ENCODE peak calls at places on chromosomes 16 and 17, in nine cellular contexts. One of them, this sample, is unnamed.

GRCh38 chr16:56606688-56607618 is 1.4 kb upstream of the MT2A start:
- DNase-seq in natural killer cell: peak
- DNase-seq in stimulated activated CD4-positive, alpha-beta T cell treated with anti-CD3 and anti-CD28 coated beads, Interleukin-1b, Interleukin-23, amount 100 ng/mL, for 24 hours: no peak
- DNase-seq in effector memory CD4-positive, alpha-beta T cell: no peak
- DNase-seq in NCI-H1417: no peak
- DNase-seq in C1 segment of cervical spinal cord: peak
- DNase-seq in 8988T: peak
- DNase-seq in nephron progenitor cell: no peak
- DNase-seq in A549: peak
- DNase-seq in this sample: peak

GRCh38 chr17:21419299-21420239 is 43.4 kb downstream of the KCNJ12 start:
- DNase-seq in natural killer cell: no peak
- DNase-seq in stimulated activated CD4-positive, alpha-beta T cell treated with anti-CD3 and anti-CD28 coated beads, Interleukin-1b, Interleukin-23, amount 100 ng/mL, for 24 hours: peak
- DNase-seq in effector memory CD4-positive, alpha-beta T cell: no peak
- DNase-seq in NCI-H1417: no peak
- DNase-seq in C1 segment of cervical spinal cord: no peak
- DNase-seq in 8988T: no peak
- DNase-seq in nephron progenitor cell: no peak
- DNase-seq in A549: no peak
- DNase-seq in this sample: no peak

GRCh38 chr17:72118588-72119279 is 2.1 kb upstream of the SOX9 start:
- DNase-seq in natural killer cell: no peak
- DNase-seq in stimulated activated CD4-positive, alpha-beta T cell treated with anti-CD3 and anti-CD28 coated beads, Interleukin-1b, Interleukin-23, amount 100 ng/mL, for 24 hours: no peak
- DNase-seq in effector memory CD4-positive, alpha-beta T cell: no peak
- DNase-seq in NCI-H1417: peak
- DNase-seq in C1 segment of cervical spinal cord: peak
- DNase-seq in 8988T: peak
- DNase-seq in nephron progenitor cell: peak
- DNase-seq in A549: peak
- DNase-seq in this sample: peak

GRCh38 chr17:79622776-79623175 is 11.9 kb upstream of the RBFOX3 start:
- DNase-seq in natural killer cell: no peak
- DNase-seq in stimulated activated CD4-positive, alpha-beta T cell treated with anti-CD3 and anti-CD28 coated beads, Interleukin-1b, Interleukin-23, amount 100 ng/mL, for 24 hours: no peak
- DNase-seq in effector memory CD4-positive, alpha-beta T cell: no peak
- DNase-seq in NCI-H1417: no peak
- DNase-seq in C1 segment of cervical spinal cord: no peak
- DNase-seq in 8988T: peak
- DNase-seq in nephron progenitor cell: no peak
- DNase-seq in A549: no peak
- DNase-seq in this sample: no peak

GRCh38 chr17:36864827-36865320 is 72.4 kb upstream of the LHX1 start:
- DNase-seq in natural killer cell: no peak
- DNase-seq in stimulated activated CD4-positive, alpha-beta T cell treated with anti-CD3 and anti-CD28 coated beads, Interleukin-1b, Interleukin-23, amount 100 ng/mL, for 24 hours: no peak
- DNase-seq in effector memory CD4-positive, alpha-beta T cell: no peak
- DNase-seq in NCI-H1417: no peak
- DNase-seq in C1 segment of cervical spinal cord: no peak
- DNase-seq in 8988T: no peak
- DNase-seq in nephron progenitor cell: no peak
- DNase-seq in A549: no peak
- DNase-seq in this sample: no peak

GRCh38 chr17:79651266-79651665 is 40.4 kb upstream of the RBFOX3 start:
- DNase-seq in natural killer cell: no peak
- DNase-seq in stimulated activated CD4-positive, alpha-beta T cell treated with anti-CD3 and anti-CD28 coated beads, Interleukin-1b, Interleukin-23, amount 100 ng/mL, for 24 hours: no peak
- DNase-seq in effector memory CD4-positive, alpha-beta T cell: no peak
- DNase-seq in NCI-H1417: no peak
- DNase-seq in C1 segment of cervical spinal cord: no peak
- DNase-seq in 8988T: no peak
- DNase-seq in nephron progenitor cell: no peak
- DNase-seq in A549: no peak
- DNase-seq in this sample: no peak

GRCh38 chr16:27424772-27425498 is 23.0 kb downstream of the IL21R start:
- DNase-seq in natural killer cell: peak
- DNase-seq in stimulated activated CD4-positive, alpha-beta T cell treated with anti-CD3 and anti-CD28 coated beads, Interleukin-1b, Interleukin-23, amount 100 ng/mL, for 24 hours: no peak
- DNase-seq in effector memory CD4-positive, alpha-beta T cell: no peak
- DNase-seq in NCI-H1417: no peak
- DNase-seq in C1 segment of cervical spinal cord: no peak
- DNase-seq in 8988T: no peak
- DNase-seq in nephron progenitor cell: no peak
- DNase-seq in A549: no peak
- DNase-seq in this sample: no peak

GRCh38 chr16:57938484-57938883 is 32.4 kb downstream of the CNGB1 start:
- DNase-seq in natural killer cell: no peak
- DNase-seq in stimulated activated CD4-positive, alpha-beta T cell treated with anti-CD3 and anti-CD28 coated beads, Interleukin-1b, Interleukin-23, amount 100 ng/mL, for 24 hours: no peak
- DNase-seq in effector memory CD4-positive, alpha-beta T cell: no peak
- DNase-seq in NCI-H1417: no peak
- DNase-seq in C1 segment of cervical spinal cord: no peak
- DNase-seq in 8988T: no peak
- DNase-seq in nephron progenitor cell: no peak
- DNase-seq in A549: no peak
- DNase-seq in this sample: no peak

GRCh38 chr16:85690469-85691064 is 1.8 kb upstream of the GINS2 start:
- DNase-seq in natural killer cell: no peak
- DNase-seq in stimulated activated CD4-positive, alpha-beta T cell treated with anti-CD3 and anti-CD28 coated beads, Interleukin-1b, Interleukin-23, amount 100 ng/mL, for 24 hours: no peak
- DNase-seq in effector memory CD4-positive, alpha-beta T cell: no peak
- DNase-seq in NCI-H1417: peak
- DNase-seq in C1 segment of cervical spinal cord: no peak
- DNase-seq in 8988T: no peak
- DNase-seq in nephron progenitor cell: no peak
- DNase-seq in A549: no peak
- DNase-seq in this sample: no peak

GRCh38 chr17:41008811-41009210 is at the start of gene KRTAP3-1:
- DNase-seq in natural killer cell: no peak
- DNase-seq in stimulated activated CD4-positive, alpha-beta T cell treated with anti-CD3 and anti-CD28 coated beads, Interleukin-1b, Interleukin-23, amount 100 ng/mL, for 24 hours: no peak
- DNase-seq in effector memory CD4-positive, alpha-beta T cell: no peak
- DNase-seq in NCI-H1417: peak
- DNase-seq in C1 segment of cervical spinal cord: no peak
- DNase-seq in 8988T: no peak
- DNase-seq in nephron progenitor cell: no peak
- DNase-seq in A549: no peak
- DNase-seq in this sample: no peak

GRCh38 chr16:46673320-46674013 is 15.5 kb downstream of the VPS35 start:
- DNase-seq in natural killer cell: no peak
- DNase-seq in stimulated activated CD4-positive, alpha-beta T cell treated with anti-CD3 and anti-CD28 coated beads, Interleukin-1b, Interleukin-23, amount 100 ng/mL, for 24 hours: no peak
- DNase-seq in effector memory CD4-positive, alpha-beta T cell: peak
- DNase-seq in NCI-H1417: peak
- DNase-seq in C1 segment of cervical spinal cord: no peak
- DNase-seq in 8988T: peak
- DNase-seq in nephron progenitor cell: peak
- DNase-seq in A549: peak
- DNase-seq in this sample: peak

GRCh38 chr16:48041861-48042435 is 113.8 kb downstream of the ABCC12 start:
- DNase-seq in natural killer cell: no peak
- DNase-seq in stimulated activated CD4-positive, alpha-beta T cell treated with anti-CD3 and anti-CD28 coated beads, Interleukin-1b, Interleukin-23, amount 100 ng/mL, for 24 hours: no peak
- DNase-seq in effector memory CD4-positive, alpha-beta T cell: no peak
- DNase-seq in NCI-H1417: peak
- DNase-seq in C1 segment of cervical spinal cord: no peak
- DNase-seq in 8988T: peak
- DNase-seq in nephron progenitor cell: peak
- DNase-seq in A549: peak
- DNase-seq in this sample: no peak

GRCh38 chr17:43599835-43600234 is 53.7 kb upstream of the ETV4 start:
- DNase-seq in natural killer cell: no peak
- DNase-seq in stimulated activated CD4-positive, alpha-beta T cell treated with anti-CD3 and anti-CD28 coated beads, Interleukin-1b, Interleukin-23, amount 100 ng/mL, for 24 hours: no peak
- DNase-seq in effector memory CD4-positive, alpha-beta T cell: no peak
- DNase-seq in NCI-H1417: no peak
- DNase-seq in C1 segment of cervical spinal cord: no peak
- DNase-seq in 8988T: no peak
- DNase-seq in nephron progenitor cell: no peak
- DNase-seq in A549: peak
- DNase-seq in this sample: peak

GRCh38 chr16:17434006-17434405 is 36.8 kb downstream of the XYLT1 start:
- DNase-seq in natural killer cell: no peak
- DNase-seq in stimulated activated CD4-positive, alpha-beta T cell treated with anti-CD3 and anti-CD28 coated beads, Interleukin-1b, Interleukin-23, amount 100 ng/mL, for 24 hours: no peak
- DNase-seq in effector memory CD4-positive, alpha-beta T cell: no peak
- DNase-seq in NCI-H1417: no peak
- DNase-seq in C1 segment of cervical spinal cord: no peak
- DNase-seq in 8988T: no peak
- DNase-seq in nephron progenitor cell: no peak
- DNase-seq in A549: no peak
- DNase-seq in this sample: no peak

GRCh38 chr17:61966201-61966600 is 38.4 kb upstream of the INTS2 start:
- DNase-seq in natural killer cell: no peak
- DNase-seq in stimulated activated CD4-positive, alpha-beta T cell treated with anti-CD3 and anti-CD28 coated beads, Interleukin-1b, Interleukin-23, amount 100 ng/mL, for 24 hours: no peak
- DNase-seq in effector memory CD4-positive, alpha-beta T cell: no peak
- DNase-seq in NCI-H1417: no peak
- DNase-seq in C1 segment of cervical spinal cord: no peak
- DNase-seq in 8988T: no peak
- DNase-seq in nephron progenitor cell: no peak
- DNase-seq in A549: no peak
- DNase-seq in this sample: no peak

GRCh38 chr17:82107341-82107860 is 9.4 kb upstream of the FASN start:
- DNase-seq in natural killer cell: no peak
- DNase-seq in stimulated activated CD4-positive, alpha-beta T cell treated with anti-CD3 and anti-CD28 coated beads, Interleukin-1b, Interleukin-23, amount 100 ng/mL, for 24 hours: no peak
- DNase-seq in effector memory CD4-positive, alpha-beta T cell: no peak
- DNase-seq in NCI-H1417: peak
- DNase-seq in C1 segment of cervical spinal cord: no peak
- DNase-seq in 8988T: no peak
- DNase-seq in nephron progenitor cell: no peak
- DNase-seq in A549: peak
- DNase-seq in this sample: no peak

GRCh38 chr17:83010323-83011200 is 68.8 kb upstream of the METRNL start:
- DNase-seq in natural killer cell: no peak
- DNase-seq in stimulated activated CD4-positive, alpha-beta T cell treated with anti-CD3 and anti-CD28 coated beads, Interleukin-1b, Interleukin-23, amount 100 ng/mL, for 24 hours: no peak
- DNase-seq in effector memory CD4-positive, alpha-beta T cell: no peak
- DNase-seq in NCI-H1417: no peak
- DNase-seq in C1 segment of cervical spinal cord: no peak
- DNase-seq in 8988T: no peak
- DNase-seq in nephron progenitor cell: no peak
- DNase-seq in A549: no peak
- DNase-seq in this sample: no peak

GRCh38 chr17:9322298-9322697 is 253.3 kb downstream of the STX8 start:
- DNase-seq in natural killer cell: no peak
- DNase-seq in stimulated activated CD4-positive, alpha-beta T cell treated with anti-CD3 and anti-CD28 coated beads, Interleukin-1b, Interleukin-23, amount 100 ng/mL, for 24 hours: no peak
- DNase-seq in effector memory CD4-positive, alpha-beta T cell: no peak
- DNase-seq in NCI-H1417: peak
- DNase-seq in C1 segment of cervical spinal cord: no peak
- DNase-seq in 8988T: no peak
- DNase-seq in nephron progenitor cell: peak
- DNase-seq in A549: no peak
- DNase-seq in this sample: no peak

GRCh38 chr16:5874899-5875298 is 777.3 kb upstream of the EEF2KMT start:
- DNase-seq in natural killer cell: no peak
- DNase-seq in stimulated activated CD4-positive, alpha-beta T cell treated with anti-CD3 and anti-CD28 coated beads, Interleukin-1b, Interleukin-23, amount 100 ng/mL, for 24 hours: no peak
- DNase-seq in effector memory CD4-positive, alpha-beta T cell: no peak
- DNase-seq in NCI-H1417: no peak
- DNase-seq in C1 segment of cervical spinal cord: no peak
- DNase-seq in 8988T: no peak
- DNase-seq in nephron progenitor cell: no peak
- DNase-seq in A549: no peak
- DNase-seq in this sample: no peak

GRCh38 chr17:32126746-32127145 is 15.6 kb upstream of the RHOT1 start:
- DNase-seq in natural killer cell: no peak
- DNase-seq in stimulated activated CD4-positive, alpha-beta T cell treated with anti-CD3 and anti-CD28 coated beads, Interleukin-1b, Interleukin-23, amount 100 ng/mL, for 24 hours: no peak
- DNase-seq in effector memory CD4-positive, alpha-beta T cell: no peak
- DNase-seq in NCI-H1417: no peak
- DNase-seq in C1 segment of cervical spinal cord: no peak
- DNase-seq in 8988T: no peak
- DNase-seq in nephron progenitor cell: no peak
- DNase-seq in A549: no peak
- DNase-seq in this sample: no peak

GRCh38 chr16:19567560-19567959 is 12.1 kb downstream of the VPS35L start:
- DNase-seq in natural killer cell: no peak
- DNase-seq in stimulated activated CD4-positive, alpha-beta T cell treated with anti-CD3 and anti-CD28 coated beads, Interleukin-1b, Interleukin-23, amount 100 ng/mL, for 24 hours: no peak
- DNase-seq in effector memory CD4-positive, alpha-beta T cell: no peak
- DNase-seq in NCI-H1417: no peak
- DNase-seq in C1 segment of cervical spinal cord: no peak
- DNase-seq in 8988T: no peak
- DNase-seq in nephron progenitor cell: no peak
- DNase-seq in A549: no peak
- DNase-seq in this sample: no peak

This sample was measured in brain microvascular endothelial cell.